ENCODE peak calls at places on chromosomes 12 and 14, in eight cellular contexts. L, Z, X, J, Q, O, F and V are unnamed samples.

GRCh38 chr12:57833672-57834071 is 12.9 kb downstream of the CTDSP2 start:
- DNase-seq in Z (no peak), X (no peak), L (no peak), Q (no peak), O (no peak), J (no peak), F (no peak), V (no peak)

GRCh38 chr12:118271770-118272417 is 100.8 kb downstream of the TAOK3 start:
- DNase-seq in X (no peak), Q (no peak), O (no peak), F (peak; percentile 68), J (no peak), L (no peak), Z (no peak), V (no peak)

GRCh38 chr12:110693731-110694130 is 4.8 kb upstream of the HVCN1 start:
- DNase-seq in X (no peak), J (no peak), O (no peak), F (no peak), Q (peak; percentile 61), Z (peak; percentile 74), L (no peak), V (no peak)

GRCh38 chr12:5487971-5488955 is 56.4 kb downstream of the NTF3 start:
- DNase-seq in J (no peak), Z (no peak), O (no peak), L (no peak), Q (no peak), X (no peak), F (no peak), V (no peak)

GRCh38 chr12:26832817-26833691 is at the start of gene ITPR2:
- DNase-seq in Q (peak; percentile 100), Z (peak; percentile 97), F (peak; percentile 94), X (peak; percentile 96), O (peak; percentile 98), L (peak; percentile 74), J (peak; percentile 98), V (peak; percentile 96)

GRCh38 chr14:99744199-99744872 is 48.9 kb upstream of the EML1 start:
- DNase-seq in F (no peak), X (no peak), L (no peak), O (no peak), J (no peak), Z (no peak), Q (no peak), V (no peak)

GRCh38 chr14:23657959-23658470 is 21.9 kb downstream of the DHRS2 start:
- DNase-seq in Q (no peak), O (peak; percentile 28), Z (no peak), J (no peak), L (no peak), F (no peak), X (no peak), V (no peak)

GRCh38 chr14:92510972-92511371 is 2.6 kb upstream of the RIN3 start:
- DNase-seq in Q (no peak), X (no peak), F (no peak), O (peak; percentile 43), L (peak; percentile 51), J (no peak), Z (peak; percentile 58), V (peak; percentile 48)

GRCh38 chr12:91413591-91413990 is 231.0 kb upstream of the DCN start:
- DNase-seq in J (no peak), F (peak; percentile 44), X (no peak), Z (no peak), O (no peak), Q (peak; percentile 57), L (peak; percentile 51), V (no peak)

GRCh38 chr12:106645465-106646330 is 62.9 kb downstream of the RFX4 start:
- DNase-seq in J (no peak), Q (no peak), Z (no peak), O (no peak), L (no peak), X (no peak), F (no peak), V (no peak)

GRCh38 chr12:39372204-39372925 is 70.6 kb downstream of the KIF21A start:
- DNase-seq in L (no peak), O (no peak), Q (no peak), X (no peak), Z (no peak), J (no peak), F (no peak), V (no peak)

GRCh38 chr12:24933694-24934407 is 15.1 kb downstream of the BCAT1 start:
- DNase-seq in J (no peak), F (no peak), Z (no peak), L (no peak), X (no peak), Q (no peak), O (no peak), V (no peak)

GRCh38 chr12:93243382-93243688 is 134.4 kb upstream of the NUDT4 start:
- DNase-seq in Q (no peak), F (no peak), O (no peak), J (no peak), X (no peak), Z (no peak), L (no peak), V (no peak)

GRCh38 chr12:93245543-93245942 is 132.2 kb upstream of the NUDT4 start:
- DNase-seq in F (no peak), L (no peak), Z (no peak), Q (no peak), J (peak; percentile 17), O (peak; percentile 84), X (no peak), V (no peak)

GRCh38 chr12:93242154-93242958 is 135.4 kb upstream of the NUDT4 start:
- DNase-seq in X (no peak), O (no peak), F (no peak), J (no peak), Q (peak; percentile 24), L (no peak), Z (no peak), V (no peak)

GRCh38 chr12:93244514-93245077 is 133.1 kb upstream of the NUDT4 start:
- DNase-seq in X (no peak), Q (no peak), Z (no peak), F (no peak), L (no peak), J (no peak), O (no peak), V (no peak)

DNA sequence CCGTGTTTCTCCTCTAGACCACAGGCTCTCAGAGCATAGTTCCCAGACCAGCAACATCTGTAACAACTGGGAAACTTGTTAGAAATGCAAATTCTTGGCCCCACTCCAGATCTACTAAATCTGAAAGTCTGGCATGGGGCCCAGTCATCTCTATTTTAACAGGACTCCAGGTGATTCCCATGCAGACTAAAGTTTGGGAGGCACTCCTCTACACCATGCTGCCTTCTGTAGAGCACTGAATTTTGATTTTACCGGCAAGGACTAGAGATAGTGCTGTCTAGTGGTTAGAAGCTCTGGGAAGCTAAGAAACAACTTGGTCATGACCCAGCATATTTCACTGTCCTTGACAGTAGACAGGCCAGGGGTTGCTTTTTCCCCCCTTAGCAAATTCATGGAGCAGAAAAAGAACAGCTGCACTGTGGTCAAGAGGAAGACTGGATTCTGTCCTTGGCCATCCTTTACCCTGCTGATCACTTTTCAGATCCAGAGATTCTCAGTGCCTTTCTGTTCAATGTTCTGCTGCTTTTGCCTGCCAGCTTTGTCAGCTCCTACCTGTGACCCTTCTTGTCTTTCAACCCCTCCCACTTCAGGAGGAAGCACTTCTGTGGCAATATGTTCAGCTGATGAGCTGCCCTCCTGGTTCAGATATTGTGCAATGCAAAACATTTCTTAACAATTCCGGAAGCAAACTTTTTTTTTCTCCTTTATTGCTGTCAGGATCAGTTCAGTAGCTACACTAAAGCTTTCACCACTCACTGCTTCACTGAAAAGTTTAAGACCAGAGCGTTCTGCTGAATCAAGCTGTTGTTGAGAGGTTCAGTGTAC is 133.8 kb upstream of the NUDT4 start:
- DNase-seq in Z (peak; percentile 73), J (no peak), O (no peak), Q (peak; percentile 12), F (peak; percentile 56), L (no peak), X (no peak), V (no peak)
- TF ChIP-seq POLR2AphosphoS5 in Z (peak; percentile 53), J (peak; percentile 78), O (peak; percentile 76), Q (no peak), F (peak; percentile 86), L (no peak), X (peak; percentile 60), V (peak; percentile 52)

DNA sequence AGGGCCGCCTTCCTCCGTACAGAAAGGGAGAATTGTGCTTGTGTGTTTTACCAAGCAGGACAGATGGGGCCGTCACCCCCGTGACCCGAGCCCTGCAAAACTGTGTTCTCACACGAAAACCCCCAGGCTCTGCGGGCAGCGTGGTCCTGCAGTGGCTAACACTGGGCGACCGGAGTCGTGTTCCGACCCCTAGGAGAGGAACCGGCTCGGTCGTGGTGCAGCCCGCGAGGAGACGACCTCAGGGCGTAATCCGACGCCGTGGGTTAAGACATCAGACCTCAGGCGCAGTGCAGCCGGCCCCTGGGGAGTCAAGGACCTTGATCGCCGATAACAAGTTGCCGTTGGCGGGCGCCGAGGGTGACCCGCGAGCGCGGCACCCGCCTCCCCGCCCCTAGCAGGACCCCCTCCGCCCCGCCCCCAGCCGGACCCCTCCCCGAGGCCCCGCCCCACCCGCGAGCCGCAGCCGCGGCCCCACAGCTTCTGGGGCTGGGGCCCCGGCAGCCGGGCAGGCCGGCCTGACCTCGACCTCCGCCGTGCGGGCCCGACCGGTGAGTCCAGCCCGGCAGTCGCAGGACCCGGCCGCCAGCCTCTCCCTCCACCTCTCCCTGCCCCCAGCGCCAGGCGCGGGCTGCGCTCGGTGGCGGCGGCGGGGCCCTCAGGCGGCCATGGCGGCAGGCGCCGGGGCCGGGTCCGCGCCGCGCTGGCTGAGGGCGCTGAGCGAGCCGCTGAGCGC is at the start of gene CHPT1:
- DNase-seq in J (peak; percentile 93), O (peak; percentile 95), Z (peak; percentile 83), F (peak; percentile 57), L (no peak), Q (peak; percentile 92), X (peak; percentile 82), V (peak; percentile 81)
- TF ChIP-seq POLR2AphosphoS5 in J (no peak), O (peak; percentile 91), Z (peak; percentile 33), F (no peak), L (peak; percentile 74), Q (no peak), X (peak; percentile 5), V (no peak)

GRCh38 chr12:12786716-12787601 is 1.5 kb downstream of the APOLD1 start:
- DNase-seq in L (no peak), Q (peak; percentile 97), O (peak; percentile 95), Z (peak; percentile 90), F (peak; percentile 68), X (peak; percentile 80), J (peak; percentile 96), V (peak; percentile 87)
- TF ChIP-seq POLR2AphosphoS5 in L (peak; percentile 64), Q (no peak), O (peak; percentile 93), Z (peak; percentile 31), F (peak; percentile 9), X (peak; percentile 72), J (peak; percentile 72), V (no peak)

DNA sequence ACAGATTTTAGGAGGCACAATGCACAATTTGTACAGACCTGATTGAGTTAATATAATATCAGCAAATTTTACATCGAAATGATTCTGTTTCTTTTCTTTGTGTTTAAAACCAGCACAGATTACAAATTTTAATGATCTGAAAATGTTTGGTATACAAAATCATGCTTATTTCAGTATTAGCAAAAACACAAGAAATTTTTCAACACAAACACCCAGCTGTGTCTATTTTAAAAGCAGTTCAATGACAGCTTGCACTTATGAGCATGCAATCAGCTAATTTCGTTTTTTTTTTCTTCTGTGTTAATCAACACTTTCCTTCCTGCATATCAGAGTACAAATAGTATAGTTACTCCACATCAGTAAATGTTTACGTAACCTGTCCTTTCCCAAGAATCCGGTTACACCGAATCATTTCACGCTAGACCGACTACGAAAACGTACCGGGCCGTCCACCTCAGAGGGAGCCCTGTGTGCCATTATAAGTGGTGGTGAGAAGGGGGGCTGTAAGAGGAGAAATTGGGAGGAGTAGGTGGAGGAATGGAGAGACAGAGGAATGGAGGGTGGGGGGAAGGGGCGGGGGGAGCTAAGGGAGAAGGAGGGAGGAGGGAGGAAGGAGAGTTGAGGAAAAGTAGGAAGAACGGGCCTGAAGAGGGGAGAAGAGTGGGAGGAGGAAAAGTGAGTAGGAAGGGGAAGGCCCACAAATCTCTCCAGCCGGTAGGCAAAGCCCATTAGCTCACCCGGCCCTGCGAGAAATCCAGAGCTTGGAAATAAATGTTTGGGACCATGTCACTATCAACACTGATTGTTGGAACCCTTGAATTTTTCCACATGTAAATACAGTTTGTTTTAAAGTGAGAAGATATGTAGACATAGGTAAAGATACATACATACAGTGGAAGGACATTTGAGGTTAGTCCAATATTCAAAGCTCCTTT is 2.4 kb upstream of the FOXG1 start:
- DNase-seq in L (no peak), O (no peak), Z (no peak), F (no peak), J (no peak), X (no peak), Q (no peak), V (no peak)
- TF ChIP-seq POLR2AphosphoS5 in L (no peak), O (no peak), Z (peak; percentile 15), F (no peak), J (no peak), X (no peak), Q (no peak), V (no peak)